ENCODE peak calls at places on chromosomes 6 and 20, in nine cellular contexts. I, P, O, S, A, Z, J, F and G are unnamed samples. For H3K36me3, the result is how much of the 10 kb centered on the place peaks cover.

GRCh38 chr6:111468329-111469012 is 14.5 kb downstream of the REV3L start:
- DNase-seq in I (no peak), P (no peak), O (no peak), S (no peak), A (no peak), Z (no peak), J (no peak), F (peak), G (no peak)

GRCh38 chr6:163301721-163302635 is 112.5 kb upstream of the QKI start:
- DNase-seq in I (no peak), P (no peak), O (no peak), S (no peak), A (no peak), Z (no peak), J (no peak), F (no peak), G (no peak)

GRCh38 chr6:19399406-19399805 is 437.8 kb upstream of the ID4 start:
- DNase-seq in I (peak), P (no peak), O (no peak), S (no peak), A (no peak), Z (peak), J (peak), F (peak), G (no peak)

GRCh38 chr6:133890941-133891813 is 2.3 kb downstream of the TCF21 start:
- DNase-seq in I (peak), P (peak), O (peak), S (no peak), A (peak), Z (no peak), J (peak), F (peak), G (no peak)

GRCh38 chr6:107716688-107717089 is 107.4 kb downstream of the SCML4 start:
- DNase-seq in I (peak), P (no peak), O (peak), S (peak), A (no peak), Z (no peak), J (no peak), F (peak), G (no peak)

GRCh38 chr6:18413320-18413830 is 26.2 kb downstream of the RNF144B start:
- DNase-seq in I (no peak), P (no peak), O (no peak), S (no peak), A (no peak), Z (no peak), J (no peak), F (no peak), G (no peak)

GRCh38 chr6:27209659-27210269 is 37.7 kb upstream of the PRSS16 start:
- DNase-seq in I (no peak), P (no peak), O (peak), S (no peak), A (no peak), Z (no peak), J (no peak), F (peak), G (no peak)

GRCh38 chr6:122869437-122870024 is 80.5 kb downstream of the SMPDL3A start:
- DNase-seq in I (peak), P (peak), O (peak), S (peak), A (no peak), Z (no peak), J (no peak), F (peak), G (no peak)

DNA sequence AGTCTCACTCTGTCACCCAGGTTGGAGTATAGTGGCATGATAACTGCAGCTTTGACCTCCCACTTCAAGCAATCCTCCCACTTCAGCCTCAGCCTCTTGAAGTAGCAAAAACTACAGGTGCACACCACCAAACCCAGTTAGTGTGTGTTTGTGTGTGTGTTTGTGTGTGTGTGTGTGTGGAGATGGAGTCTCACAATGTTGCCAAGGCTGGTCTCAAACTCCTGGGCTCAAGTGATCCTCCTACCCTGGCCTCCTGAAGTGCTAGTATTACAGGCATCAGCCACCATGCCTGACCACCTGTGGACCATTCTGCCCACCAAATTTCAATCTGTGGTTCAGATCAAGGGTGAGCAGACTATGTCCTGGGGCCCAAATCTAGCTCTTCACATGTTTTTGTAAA is 8.8 kb downstream of the FASTKD5 start:
- DNase-seq in I (no peak), P (no peak), O (no peak), S (no peak), A (no peak), Z (no peak), J (no peak), F (no peak), G (no peak)
- H3K36me3 ChIP-seq in I (under half), P (half or more), O (half or more), S (under half), A (under half), Z (half or more), J (under half), F (under half), G (under half)

DNA sequence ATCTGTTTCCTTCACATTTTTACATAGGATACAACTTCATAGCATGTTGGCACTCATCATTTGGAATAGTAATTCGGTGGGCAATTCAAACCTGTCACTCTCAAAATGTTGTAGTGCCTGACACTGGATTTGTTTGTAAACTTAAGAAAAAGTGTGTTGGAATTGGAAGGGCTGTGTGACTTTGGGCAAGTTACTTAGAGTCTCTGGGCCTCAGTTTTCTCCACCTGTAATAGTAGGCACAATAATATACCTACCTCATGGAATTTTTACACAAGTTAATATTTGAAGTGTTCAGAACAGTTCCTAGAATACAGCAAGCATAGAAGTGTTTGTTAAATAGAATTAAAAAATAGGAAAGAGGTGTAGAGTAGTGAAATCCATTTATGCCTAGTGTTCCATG is 15.0 kb upstream of the BCAS1 start:
- DNase-seq in I (no peak), P (no peak), O (no peak), S (no peak), A (no peak), Z (no peak), J (no peak), F (no peak), G (no peak)
- H3K4me3 ChIP-seq in I (no peak), P (no peak), O (no peak), S (no peak), A (no peak), Z (no peak), J (no peak), F (no peak), G (no peak)

DNA sequence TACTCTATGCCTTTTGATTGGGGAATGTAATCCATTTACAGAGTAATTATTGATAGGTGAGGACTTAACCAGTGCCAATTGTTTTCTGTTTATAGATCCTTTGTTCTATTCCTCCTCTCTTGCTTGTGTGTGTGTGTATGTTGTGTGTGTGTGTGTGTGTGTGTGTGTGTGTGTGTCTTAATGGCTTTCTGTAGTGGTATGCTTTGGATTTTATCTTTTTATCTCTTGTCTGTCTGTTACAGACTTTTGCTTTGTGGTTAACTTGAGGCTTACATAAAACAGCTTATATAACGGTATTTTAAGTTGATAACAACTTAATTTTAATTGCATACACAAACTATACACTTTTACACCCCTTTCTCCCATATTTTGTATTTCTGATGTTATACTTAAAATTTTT is 54.7 kb downstream of the CDC5L start:
- DNase-seq in I (no peak), P (no peak), O (no peak), S (no peak), A (no peak), Z (no peak), J (no peak), F (no peak), G (no peak)
- H3K36me3 ChIP-seq in I (under half), P (under half), O (half or more), S (under half), A (half or more), Z (half or more), J (under half), F (under half), G (under half)

GRCh38 chr20:61803416-61803902 is 262.2 kb downstream of the TAF4 start:
- DNase-seq in I (no peak), P (no peak), O (no peak), S (no peak), A (peak), Z (no peak), J (no peak), F (no peak), G (no peak)
- H3K4me3 ChIP-seq in I (no peak), P (no peak), O (no peak), S (no peak), A (no peak), Z (no peak), J (no peak), F (peak), G (no peak)

DNA sequence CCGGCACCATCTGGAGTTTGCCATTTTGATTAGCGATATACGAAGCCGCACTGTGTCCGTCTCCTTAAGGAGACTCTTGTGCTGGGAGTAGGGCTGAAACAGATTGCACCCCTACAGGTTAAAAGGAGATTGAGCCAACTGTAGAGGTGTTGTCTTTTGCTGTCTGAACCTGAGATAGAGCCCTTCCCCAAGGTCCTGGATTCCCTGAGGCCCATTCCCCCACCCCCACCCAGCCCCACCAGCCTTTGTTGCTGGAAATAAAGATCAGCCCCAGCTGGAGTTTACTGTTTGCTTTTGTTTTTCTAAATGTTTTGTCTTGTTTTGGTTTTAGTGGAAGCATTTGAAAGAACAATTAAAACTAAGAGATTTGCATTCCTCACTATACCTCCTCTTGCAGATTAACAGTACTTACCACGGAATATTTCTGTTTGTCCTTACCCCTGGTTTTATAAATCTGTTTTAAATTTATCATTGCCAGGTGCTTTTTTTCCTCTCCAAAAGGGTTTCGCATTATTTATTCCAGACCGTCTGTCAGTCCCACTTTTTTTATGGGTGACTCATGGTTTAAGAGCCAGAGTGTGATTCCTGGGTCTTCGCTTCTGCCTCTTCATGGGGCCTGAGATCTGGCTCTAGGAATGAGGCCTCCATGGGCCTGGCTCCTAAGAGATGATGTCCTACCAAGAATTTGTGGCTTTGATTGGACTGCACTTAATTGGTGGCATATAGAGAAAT is 169.2 kb downstream of the DTNBP1 start:
- DNase-seq in I (no peak), P (no peak), O (no peak), S (no peak), A (no peak), Z (no peak), J (no peak), F (peak), G (no peak)
- H3K36me3 ChIP-seq in I (under half), P (under half), O (half or more), S (under half), A (under half), Z (under half), J (under half), F (under half), G (under half)

GRCh38 chr6:41733707-41734665 is 1.4 kb downstream of the TFEB start:
- DNase-seq in I (peak), P (peak), O (peak), S (peak), A (peak), Z (peak), J (peak), F (peak), G (peak)

GRCh38 chr6:41734666-41735426 is 562 bp downstream of the TFEB start:
- DNase-seq in I (peak), P (peak), O (peak), S (peak), A (peak), Z (peak), J (peak), F (peak), G (peak)

GRCh38 chr6:41732601-41733348 is 2.6 kb downstream of the TFEB start:
- DNase-seq in I (no peak), P (no peak), O (no peak), S (no peak), A (no peak), Z (no peak), J (no peak), F (no peak), G (no peak)

GRCh38 chr6:41732149-41732548 is 3.3 kb downstream of the TFEB start:
- DNase-seq in I (no peak), P (no peak), O (no peak), S (no peak), A (no peak), Z (no peak), J (no peak), F (no peak), G (no peak)

DNA sequence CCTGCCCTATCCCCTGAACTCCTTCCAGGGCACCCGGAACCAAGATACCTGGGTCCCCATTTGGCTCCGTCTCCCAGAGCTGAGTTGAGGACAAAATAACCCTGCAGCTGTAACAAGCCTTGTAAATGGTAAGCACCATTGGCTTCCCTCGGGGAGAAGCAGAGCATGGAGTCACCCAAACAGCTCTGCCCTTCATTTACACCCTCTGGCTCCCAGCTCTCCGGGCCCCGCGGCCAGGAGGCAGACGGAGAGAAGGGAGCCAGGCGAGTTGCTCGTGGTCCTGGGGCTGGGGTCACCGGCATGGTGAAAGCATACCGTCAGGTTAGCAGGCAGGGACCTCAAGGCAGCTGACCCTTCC is 2.1 kb downstream of the TFEB start:
- DNase-seq in I (no peak), P (no peak), O (no peak), S (no peak), A (no peak), Z (no peak), J (no peak), F (no peak), G (no peak)
- H3K4me3 ChIP-seq in I (no peak), P (peak), O (no peak), S (peak), A (peak), Z (peak), J (peak), F (peak), G (no peak)

GRCh38 chr6:43037706-43038105 is 15.9 kb downstream of the CUL7 start:
- DNase-seq in I (no peak), P (no peak), O (no peak), S (no peak), A (no peak), Z (no peak), J (no peak), F (no peak), G (no peak)

GRCh38 chr6:43036712-43037111 is 15.3 kb downstream of the RRP36 start:
- DNase-seq in I (no peak), P (no peak), O (no peak), S (no peak), A (no peak), Z (no peak), J (no peak), F (no peak), G (no peak)

GRCh38 chr6:43037197-43037596 is 15.8 kb downstream of the RRP36 start:
- DNase-seq in I (no peak), P (peak), O (no peak), S (no peak), A (no peak), Z (no peak), J (no peak), F (no peak), G (no peak)

GRCh38 chr6:43033874-43034273 is 12.5 kb downstream of the RRP36 start:
- DNase-seq in I (no peak), P (no peak), O (no peak), S (no peak), A (no peak), Z (no peak), J (no peak), F (no peak), G (no peak)

DNA sequence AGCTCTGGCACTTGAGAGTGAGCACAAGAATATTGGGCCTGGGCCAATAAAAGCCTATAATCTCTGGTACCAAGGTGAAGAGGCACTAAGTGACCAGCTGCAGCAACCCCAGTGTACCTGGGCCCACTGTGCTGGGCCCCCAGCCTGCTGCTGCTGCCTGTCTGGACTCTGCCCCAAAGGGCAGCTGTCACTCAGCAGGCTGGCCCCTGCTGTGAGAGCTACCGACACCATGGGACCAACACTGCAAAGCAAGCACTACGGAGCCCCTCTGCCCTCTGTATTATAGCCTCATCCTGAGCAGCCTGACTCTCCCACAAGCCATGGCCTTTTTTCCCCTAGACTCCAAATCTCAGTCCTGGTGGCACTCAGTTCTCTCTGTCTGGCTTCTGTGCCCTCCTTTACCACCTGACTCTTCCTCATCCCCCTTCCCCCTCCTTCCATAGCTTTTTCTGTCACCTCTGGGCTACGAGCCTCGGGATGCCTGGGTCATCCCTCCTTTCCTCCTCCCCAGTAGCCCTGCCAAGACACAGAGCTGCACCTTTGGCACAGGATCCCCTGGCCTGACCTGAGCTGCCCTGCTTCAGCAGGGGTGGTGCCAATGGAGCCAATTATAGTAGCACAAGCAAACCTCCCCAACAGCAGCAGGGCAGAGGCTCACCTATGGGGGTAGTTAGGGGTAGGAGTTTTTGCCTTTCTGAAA is 14.2 kb downstream of the RRP36 start:
- DNase-seq in I (no peak), P (peak), O (no peak), S (no peak), A (peak), Z (no peak), J (peak), F (no peak), G (no peak)
- H3K36me3 ChIP-seq in I (under half), P (half or more), O (half or more), S (under half), A (under half), Z (half or more), J (under half), F (half or more), G (under half)

DNA sequence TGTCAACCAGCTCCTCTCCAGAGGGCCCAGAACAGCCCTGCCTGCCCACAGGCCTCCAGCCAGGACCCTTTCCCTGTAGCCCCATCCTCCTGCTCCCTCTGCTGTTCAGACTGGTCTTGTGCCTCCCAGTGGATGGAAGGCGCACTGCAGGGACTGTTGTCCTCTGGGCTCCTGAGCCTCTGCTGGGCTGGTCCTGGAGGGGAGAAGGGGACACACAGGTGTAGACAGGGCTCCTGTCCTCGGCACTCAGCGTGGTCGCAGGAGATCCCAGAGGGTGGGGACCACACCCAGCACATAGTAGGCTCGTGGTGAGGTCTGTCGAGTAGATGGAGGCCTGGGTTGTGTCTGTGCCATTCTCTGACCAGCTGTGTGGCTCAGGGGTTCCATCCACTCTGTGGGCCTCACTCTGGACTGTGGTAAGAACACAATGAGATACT is 11.5 kb downstream of the ITPR3 start:
- DNase-seq in I (peak), P (peak), O (peak), S (peak), A (no peak), Z (no peak), J (no peak), F (no peak), G (peak)
- H3K4me3 ChIP-seq in I (no peak), P (no peak), O (no peak), S (peak), A (no peak), Z (no peak), J (no peak), F (no peak), G (no peak)

GRCh38 chr20:34750484-34750883 is 46.3 kb downstream of the TP53INP2 start:
- DNase-seq in I (no peak), P (no peak), O (no peak), S (no peak), A (no peak), Z (no peak), J (no peak), F (peak), G (no peak)
- H3K36me3 ChIP-seq in I (under half), P (half or more), O (half or more), S (under half), A (half or more), Z (half or more), J (under half), F (under half), G (under half)

DNA sequence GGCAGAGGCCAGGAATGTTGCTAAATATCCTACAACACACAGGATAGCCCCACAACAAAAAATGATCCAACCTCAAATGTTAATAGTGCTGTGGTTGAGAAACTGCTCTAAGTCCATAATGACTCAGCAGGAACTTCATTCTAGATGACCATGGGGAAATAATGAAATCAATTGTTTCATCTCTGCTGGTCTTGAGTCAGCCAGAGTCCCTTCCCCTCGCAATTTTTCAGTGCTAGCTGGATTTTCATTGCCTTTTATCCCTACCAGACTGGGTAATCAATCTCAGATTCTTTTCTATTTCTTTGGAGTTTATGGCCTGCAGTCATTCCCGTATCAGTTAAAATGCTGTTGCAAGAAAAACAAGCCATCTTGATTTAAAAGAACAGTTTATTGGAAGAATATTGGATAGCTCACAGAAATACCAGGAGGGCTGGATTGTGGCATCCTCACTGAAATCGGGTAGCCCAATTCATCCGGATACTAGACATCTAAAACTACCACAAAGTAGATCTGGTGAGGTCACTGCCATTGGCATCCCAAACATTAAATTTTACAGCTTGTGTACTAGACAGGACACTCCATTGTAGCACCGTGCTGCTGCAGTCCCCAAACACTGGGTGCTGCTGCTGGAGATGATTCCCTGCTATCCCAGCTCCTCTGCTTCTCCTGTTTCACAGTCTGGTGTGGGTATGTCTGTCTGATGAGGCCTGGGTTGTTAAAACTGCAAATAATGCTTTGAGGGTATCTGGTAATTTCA is 30.3 kb upstream of the POPDC3 start:
- DNase-seq in I (no peak), P (no peak), O (peak), S (peak), A (no peak), Z (no peak), J (no peak), F (peak), G (no peak)
- H3K4me3 ChIP-seq in I (no peak), P (no peak), O (no peak), S (no peak), A (no peak), Z (no peak), J (no peak), F (no peak), G (no peak)